ENCODE peak calls at places on chromosome 17, in seven cellular contexts. One of them, this sample, is unnamed.

GRCh38 chr17:66313995-66314659 is 11.7 kb downstream of the PRKCA start:
- DNase-seq in HepG2: no peak
- DNase-seq in SK-N-SH: peak
- DNase-seq in GM12891: no peak
- DNase-seq in GM12878: no peak
- DNase-seq in K562: no peak
- DNase-seq in H1: no peak
- DNase-seq in this sample: no peak

GRCh38 chr17:40326014-40326831 is 17.2 kb downstream of the RARA start:
- DNase-seq in HepG2: peak
- DNase-seq in SK-N-SH: no peak
- DNase-seq in GM12891: no peak
- DNase-seq in GM12878: no peak
- DNase-seq in K562: no peak
- DNase-seq in H1: no peak
- DNase-seq in this sample: no peak

GRCh38 chr17:50273654-50274040 is 619 bp upstream of the TMEM92 start:
- DNase-seq in HepG2: no peak
- DNase-seq in SK-N-SH: no peak
- DNase-seq in GM12891: no peak
- DNase-seq in GM12878: no peak
- DNase-seq in K562: no peak
- DNase-seq in H1: no peak
- DNase-seq in this sample: no peak

GRCh38 chr17:82964851-82965341 is 114.5 kb upstream of the METRNL start:
- DNase-seq in HepG2: no peak
- DNase-seq in SK-N-SH: no peak
- DNase-seq in GM12891: no peak
- DNase-seq in GM12878: no peak
- DNase-seq in K562: no peak
- DNase-seq in H1: no peak
- DNase-seq in this sample: no peak

GRCh38 chr17:67679225-67679624 is 38.5 kb upstream of the NOL11 start:
- DNase-seq in HepG2: no peak
- DNase-seq in SK-N-SH: no peak
- DNase-seq in GM12891: no peak
- DNase-seq in GM12878: no peak
- DNase-seq in K562: no peak
- DNase-seq in H1: no peak
- DNase-seq in this sample: no peak

GRCh38 chr17:50527949-50528474 is 4.5 kb upstream of the EPN3 start:
- DNase-seq in HepG2: no peak
- DNase-seq in SK-N-SH: no peak
- DNase-seq in GM12891: no peak
- DNase-seq in GM12878: no peak
- DNase-seq in K562: no peak
- DNase-seq in H1: no peak
- DNase-seq in this sample: no peak

GRCh38 chr17:8680402-8680801 is 49.9 kb upstream of the MYH10 start:
- DNase-seq in HepG2: no peak
- DNase-seq in SK-N-SH: no peak
- DNase-seq in GM12891: no peak
- DNase-seq in GM12878: no peak
- DNase-seq in K562: no peak
- DNase-seq in H1: no peak
- DNase-seq in this sample: no peak

GRCh38 chr17:39694593-39694992 is 5.3 kb upstream of the ERBB2 start:
- DNase-seq in HepG2: no peak
- DNase-seq in SK-N-SH: no peak
- DNase-seq in GM12891: no peak
- DNase-seq in GM12878: no peak
- DNase-seq in K562: no peak
- DNase-seq in H1: no peak
- DNase-seq in this sample: no peak

GRCh38 chr17:59859444-59860025 is 33.2 kb downstream of the TUBD1 start:
- DNase-seq in HepG2: peak
- DNase-seq in SK-N-SH: no peak
- DNase-seq in GM12891: no peak
- DNase-seq in GM12878: no peak
- DNase-seq in K562: no peak
- DNase-seq in H1: no peak
- DNase-seq in this sample: no peak

GRCh38 chr17:31112001-31112661 is 17.4 kb downstream of the NF1 start:
- DNase-seq in HepG2: no peak
- DNase-seq in SK-N-SH: no peak
- DNase-seq in GM12891: no peak
- DNase-seq in GM12878: no peak
- DNase-seq in K562: no peak
- DNase-seq in H1: no peak
- DNase-seq in this sample: no peak

GRCh38 chr17:8063761-8064589 is 23.5 kb downstream of the ALOX12B start:
- DNase-seq in HepG2: no peak
- DNase-seq in SK-N-SH: no peak
- DNase-seq in GM12891: no peak
- DNase-seq in GM12878: no peak
- DNase-seq in K562: no peak
- DNase-seq in H1: no peak
- DNase-seq in this sample: no peak

GRCh38 chr17:8120520-8121443 is 2.5 kb upstream of the ALOXE3 start:
- DNase-seq in HepG2: no peak
- DNase-seq in SK-N-SH: peak
- DNase-seq in GM12891: no peak
- DNase-seq in GM12878: peak
- DNase-seq in K562: peak
- DNase-seq in H1: peak
- DNase-seq in this sample: no peak

GRCh38 chr17:2412561-2413021 is 11.7 kb upstream of the MNT start:
- DNase-seq in HepG2: no peak
- DNase-seq in SK-N-SH: peak
- DNase-seq in GM12891: no peak
- DNase-seq in GM12878: no peak
- DNase-seq in K562: no peak
- DNase-seq in H1: peak
- DNase-seq in this sample: no peak

GRCh38 chr17:8965394-8966168 is at the start of gene PIK3R5:
- DNase-seq in HepG2: no peak
- DNase-seq in SK-N-SH: peak
- DNase-seq in GM12891: peak
- DNase-seq in GM12878: no peak
- DNase-seq in K562: peak
- DNase-seq in H1: peak
- DNase-seq in this sample: peak

GRCh38 chr17:1494736-1495253 is 2.3 kb upstream of the MYO1C start:
- DNase-seq in HepG2: no peak
- DNase-seq in SK-N-SH: no peak
- DNase-seq in GM12891: no peak
- DNase-seq in GM12878: no peak
- DNase-seq in K562: no peak
- DNase-seq in H1: no peak
- DNase-seq in this sample: no peak

GRCh38 chr17:36857698-36858097 is 79.6 kb upstream of the LHX1 start:
- DNase-seq in HepG2: peak
- DNase-seq in SK-N-SH: no peak
- DNase-seq in GM12891: no peak
- DNase-seq in GM12878: no peak
- DNase-seq in K562: no peak
- DNase-seq in H1: no peak
- DNase-seq in this sample: no peak

GRCh38 chr17:39763046-39763800 is 25.5 kb downstream of the GRB7 start:
- DNase-seq in HepG2: no peak
- DNase-seq in SK-N-SH: no peak
- DNase-seq in GM12891: no peak
- DNase-seq in GM12878: no peak
- DNase-seq in K562: no peak
- DNase-seq in H1: no peak
- DNase-seq in this sample: no peak

GRCh38 chr17:57948555-57949420 is 6.4 kb downstream of the CUEDC1 start:
- DNase-seq in HepG2: no peak
- DNase-seq in SK-N-SH: no peak
- DNase-seq in GM12891: no peak
- DNase-seq in GM12878: no peak
- DNase-seq in K562: no peak
- DNase-seq in H1: no peak
- DNase-seq in this sample: no peak

DNA sequence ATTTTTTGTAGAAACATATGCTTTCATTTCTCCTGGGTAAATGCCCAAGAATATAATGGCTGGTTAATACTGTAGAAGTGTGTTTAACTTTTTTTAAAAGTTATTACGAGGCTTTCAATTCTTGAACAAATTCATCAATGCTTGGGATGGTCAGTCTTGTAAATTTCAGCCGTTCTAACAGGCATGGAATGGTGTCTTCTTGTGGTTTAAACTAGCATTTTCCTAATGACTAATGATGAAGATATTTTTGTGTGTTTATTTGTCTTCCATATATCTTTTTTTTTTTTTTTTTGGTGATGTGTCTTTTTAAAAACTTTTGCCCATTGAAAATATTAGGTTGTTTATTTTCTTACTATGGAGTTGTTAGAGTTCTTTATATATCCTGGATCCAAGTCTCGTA is 67.1 kb downstream of the MGAT5B start:
- DNase-seq in HepG2: no peak
- DNase-seq in SK-N-SH: no peak
- DNase-seq in GM12891: no peak
- DNase-seq in GM12878: no peak
- DNase-seq in K562: no peak
- DNase-seq in H1: no peak
- DNase-seq in this sample: no peak
- TF ChIP-seq TAF1 in HepG2: no peak
- TF ChIP-seq TAF1 in SK-N-SH: no peak
- TF ChIP-seq TAF1 in GM12891: no peak
- TF ChIP-seq TAF1 in GM12878: no peak
- TF ChIP-seq TAF1 in K562: no peak
- TF ChIP-seq TAF1 in H1: no peak
- TF ChIP-seq TAF1 in this sample: no peak

DNA sequence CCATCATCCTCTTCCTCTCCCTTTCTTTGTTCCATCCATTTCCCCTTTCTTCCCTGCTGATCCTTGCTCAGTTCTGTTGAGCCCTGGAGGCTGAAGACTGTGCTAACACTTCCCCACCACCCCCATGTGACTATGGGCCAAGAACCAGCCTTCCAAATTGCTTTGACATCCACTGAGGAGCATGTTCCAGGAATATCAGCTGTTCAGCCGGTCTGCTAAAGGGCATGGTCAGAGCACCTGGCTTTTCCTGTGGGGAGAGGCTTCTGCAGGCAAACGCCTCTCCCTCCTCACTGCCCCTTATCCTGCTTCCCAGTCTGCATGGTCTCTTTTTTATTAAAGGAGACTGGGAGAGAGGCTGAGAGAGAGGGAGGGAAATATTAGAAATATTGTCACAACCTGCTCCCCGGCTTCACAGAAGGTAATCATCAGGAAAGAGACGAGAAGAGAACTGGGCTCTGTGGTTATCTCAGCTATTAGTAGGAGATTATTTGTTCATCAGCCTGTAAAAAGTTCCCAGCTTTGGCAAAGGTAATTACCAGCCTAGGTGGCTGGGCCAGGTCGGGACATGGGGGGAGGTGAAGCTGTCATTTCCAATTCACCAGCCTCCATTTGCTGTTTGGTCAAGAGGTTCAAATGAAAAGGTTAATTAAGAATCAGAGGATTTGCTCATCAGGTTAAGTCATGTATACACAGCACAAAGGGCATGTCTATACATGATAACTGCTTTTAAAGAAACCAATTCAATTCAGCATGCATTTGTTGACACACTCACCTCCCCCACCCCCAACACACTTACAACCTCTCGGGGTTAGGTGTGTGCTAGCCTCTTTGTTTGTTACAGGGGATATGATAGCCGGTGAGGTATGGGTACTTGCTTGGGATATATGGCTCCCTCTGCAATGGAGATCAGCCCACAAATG is 83.7 kb upstream of the CRHR1 start:
- DNase-seq in HepG2: no peak
- DNase-seq in SK-N-SH: no peak
- DNase-seq in GM12891: no peak
- DNase-seq in GM12878: no peak
- DNase-seq in K562: no peak
- DNase-seq in H1: no peak
- DNase-seq in this sample: no peak
- TF ChIP-seq TAF1 in HepG2: no peak
- TF ChIP-seq TAF1 in SK-N-SH: no peak
- TF ChIP-seq TAF1 in GM12891: no peak
- TF ChIP-seq TAF1 in GM12878: no peak
- TF ChIP-seq TAF1 in K562: no peak
- TF ChIP-seq TAF1 in H1: no peak
- TF ChIP-seq TAF1 in this sample: no peak

GRCh38 chr17:15112881-15113617 is 152.1 kb downstream of the PMP22 start:
- DNase-seq in HepG2: no peak
- DNase-seq in SK-N-SH: no peak
- DNase-seq in GM12891: no peak
- DNase-seq in GM12878: no peak
- DNase-seq in K562: no peak
- DNase-seq in H1: no peak
- DNase-seq in this sample: no peak

GRCh38 chr17:15106540-15106939 is 158.6 kb downstream of the PMP22 start:
- DNase-seq in HepG2: no peak
- DNase-seq in SK-N-SH: no peak
- DNase-seq in GM12891: no peak
- DNase-seq in GM12878: no peak
- DNase-seq in K562: no peak
- DNase-seq in H1: no peak
- DNase-seq in this sample: no peak

GRCh38 chr17:15103785-15104184 is 161.3 kb downstream of the PMP22 start:
- DNase-seq in HepG2: no peak
- DNase-seq in SK-N-SH: no peak
- DNase-seq in GM12891: no peak
- DNase-seq in GM12878: no peak
- DNase-seq in K562: no peak
- DNase-seq in H1: no peak
- DNase-seq in this sample: no peak

GRCh38 chr17:15109608-15110007 is 155.5 kb downstream of the PMP22 start:
- DNase-seq in HepG2: no peak
- DNase-seq in SK-N-SH: no peak
- DNase-seq in GM12891: no peak
- DNase-seq in GM12878: no peak
- DNase-seq in K562: no peak
- DNase-seq in H1: no peak
- DNase-seq in this sample: no peak

DNA sequence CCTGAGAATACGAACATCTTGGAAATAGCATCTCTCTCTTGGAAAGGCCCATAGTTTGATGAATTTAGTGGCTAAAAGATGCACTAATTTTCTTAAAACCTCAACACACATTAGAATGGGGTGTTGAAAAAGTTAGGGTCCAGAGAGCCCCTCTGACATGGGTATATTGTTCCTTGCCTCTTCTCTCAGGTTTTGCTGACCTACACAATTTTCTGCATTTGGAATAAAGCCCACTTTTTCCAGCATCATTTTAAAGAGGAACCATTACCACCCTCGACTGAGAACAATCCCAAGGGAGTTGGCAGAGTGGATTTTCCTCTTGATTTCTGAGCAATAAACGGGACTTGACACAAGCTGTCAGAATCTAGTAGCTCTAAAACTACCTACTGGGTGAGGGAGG is 156.1 kb downstream of the PMP22 start:
- DNase-seq in HepG2: no peak
- DNase-seq in SK-N-SH: no peak
- DNase-seq in GM12891: no peak
- DNase-seq in GM12878: no peak
- DNase-seq in K562: no peak
- DNase-seq in H1: no peak
- DNase-seq in this sample: no peak
- TF ChIP-seq TAF1 in HepG2: no peak
- TF ChIP-seq TAF1 in SK-N-SH: no peak
- TF ChIP-seq TAF1 in GM12891: no peak
- TF ChIP-seq TAF1 in GM12878: no peak
- TF ChIP-seq TAF1 in K562: no peak
- TF ChIP-seq TAF1 in H1: no peak
- TF ChIP-seq TAF1 in this sample: no peak

GRCh38 chr17:80220709-80221215 is 535 bp downstream of the SLC26A11 start:
- DNase-seq in HepG2: no peak
- DNase-seq in SK-N-SH: peak
- DNase-seq in GM12891: peak
- DNase-seq in GM12878: no peak
- DNase-seq in K562: no peak
- DNase-seq in H1: peak
- DNase-seq in this sample: no peak
- TF ChIP-seq TAF1 in HepG2: no peak
- TF ChIP-seq TAF1 in SK-N-SH: no peak
- TF ChIP-seq TAF1 in GM12891: no peak
- TF ChIP-seq TAF1 in GM12878: no peak
- TF ChIP-seq TAF1 in K562: no peak
- TF ChIP-seq TAF1 in H1: peak
- TF ChIP-seq TAF1 in this sample: no peak